ENCODE peak calls at places on chromosome 16, in six cellular contexts. Z is CD8-positive, alpha-beta T cell; Q is SJSA1; P is psoas muscle; V is Peyer's patch; R is body of pancreas. Y is an unnamed sample. For H3K4me1, the result is how much of the 10 kb centered on the place peaks cover.

GRCh38 chr16:69513180-69513966 is 52.4 kb upstream of the NFAT5 start:
- DNase-seq in P (no peak), Z (no peak), Q (peak), V (no peak), R (no peak), Y (no peak)

GRCh38 chr16:9311303-9311954 is 220.0 kb downstream of the HAPSTR1 start:
- DNase-seq in V (peak), Q (no peak), R (peak), P (no peak), Z (no peak), Y (no peak)

GRCh38 chr16:19911747-19912146 is 27.1 kb upstream of the GPRC5B start:
- DNase-seq in P (no peak), R (no peak), V (no peak), Z (no peak), Q (no peak), Y (no peak)

GRCh38 chr16:57976331-57976796 is 5.4 kb upstream of the CNGB1 start:
- DNase-seq in Q (no peak), V (no peak), P (no peak), Z (no peak), R (no peak), Y (no peak)

GRCh38 chr16:83574388-83574787 is 233.4 kb upstream of the HSBP1 start:
- DNase-seq in V (no peak), Q (no peak), R (no peak), P (no peak), Z (no peak), Y (no peak)

GRCh38 chr16:70475054-70475871 is 20.9 kb downstream of the FCSK start:
- DNase-seq in Q (no peak), R (no peak), P (no peak), V (no peak), Z (no peak), Y (no peak)

GRCh38 chr16:17396762-17397498 is 73.8 kb downstream of the XYLT1 start:
- DNase-seq in V (peak), P (no peak), Z (peak), R (peak), Q (peak), Y (peak)

GRCh38 chr16:57413301-57413730 is 8.7 kb downstream of the CCL17 start:
- DNase-seq in R (no peak), V (no peak), P (no peak), Q (no peak), Z (no peak), Y (no peak)

GRCh38 chr16:11390573-11391495 is 45.6 kb downstream of the RMI2 start:
- DNase-seq in Q (no peak), P (no peak), R (no peak), Z (no peak), V (no peak), Y (no peak)

GRCh38 chr16:67245189-67245585 is 2.1 kb downstream of the FHOD1 start:
- DNase-seq in R (no peak), Q (no peak), Z (no peak), V (peak), P (peak), Y (no peak)
- H3K4me3 ChIP-seq in R (no peak), Q (no peak), Z (no peak), V (no peak), P (peak), Y (no peak)

GRCh38 chr16:50275428-50276127 is 9.2 kb downstream of the ADCY7 start:
- DNase-seq in P (peak), Q (no peak), Z (no peak), V (peak), R (no peak), Y (no peak)
- H3K4me1 ChIP-seq in P (under half), Q (under half), Z (half or more), V (half or more), R (under half), Y (half or more)

GRCh38 chr16:30780021-30780420 is 7.0 kb downstream of the ZNF629 start:
- DNase-seq in V (no peak), R (no peak), Z (no peak), P (no peak), Q (no peak), Y (no peak)
- H3K4me3 ChIP-seq in V (no peak), R (no peak), Z (no peak), P (no peak), Q (no peak), Y (no peak)

DNA sequence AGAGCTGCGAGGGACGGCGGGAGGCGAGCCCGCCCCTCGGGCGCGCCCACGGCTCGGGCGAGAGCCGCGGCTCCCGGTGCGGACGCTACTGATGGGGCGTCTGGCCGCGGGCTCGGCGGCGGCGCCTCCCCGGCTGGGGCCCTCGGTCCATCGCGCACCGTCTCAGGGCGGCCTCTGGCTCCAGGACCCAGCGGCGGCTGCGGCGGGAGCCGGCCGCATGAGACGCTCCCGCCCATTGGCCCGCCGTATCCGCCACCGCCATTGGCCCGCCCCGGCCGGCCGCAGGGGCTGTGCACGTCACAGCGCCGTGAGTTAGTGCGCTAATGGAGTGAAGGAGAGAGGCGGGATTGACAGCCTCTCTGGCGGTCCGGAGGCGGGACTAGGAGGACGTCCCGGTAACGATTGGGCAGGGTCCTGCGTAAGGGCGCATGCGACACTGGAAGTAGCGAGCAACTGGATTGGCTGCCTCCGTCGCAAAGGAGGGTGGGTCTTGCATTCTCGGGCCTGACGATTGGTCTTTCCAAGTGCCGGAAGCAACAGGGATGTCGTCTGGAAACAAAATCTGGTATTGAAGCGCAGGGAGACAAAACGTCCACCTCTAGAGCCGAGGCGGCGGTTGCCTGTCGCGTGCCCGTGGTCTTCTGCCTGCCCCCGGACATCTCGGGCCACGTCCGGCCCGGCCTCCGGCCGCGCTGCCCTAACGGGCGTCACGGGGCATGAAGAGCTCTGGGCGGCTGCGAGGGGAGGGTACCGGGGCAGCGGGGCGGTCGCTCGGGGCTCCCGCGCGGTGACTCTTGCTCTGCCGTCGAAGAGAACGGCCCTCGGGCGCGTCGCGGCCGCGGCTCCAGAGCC is at the start of gene ANKRD11:
- DNase-seq in Q (peak), V (peak), P (peak), Z (peak), R (peak), Y (peak)
- H3K4me1 ChIP-seq in Q (under half), V (under half), P (under half), Z (under half), R (under half), Y (under half)

GRCh38 chr16:88686062-88686438 is 257 bp downstream of the SNAI3 start:
- DNase-seq in P (no peak), R (peak), V (no peak), Q (no peak), Z (peak), Y (no peak)
- H3K4me3 ChIP-seq in P (peak), R (peak), V (peak), Q (peak), Z (peak), Y (peak)

GRCh38 chr16:81515281-81515680 is 70.7 kb downstream of the CMIP start:
- DNase-seq in P (peak), R (no peak), Q (no peak), V (no peak), Z (no peak), Y (no peak)
- H3K4me1 ChIP-seq in P (under half), R (under half), Q (half or more), V (under half), Z (under half), Y (under half)

GRCh38 chr16:23423496-23424049 is 29.4 kb downstream of the COG7 start:
- DNase-seq in P (peak), Z (no peak), R (peak), Q (peak), V (peak), Y (no peak)
- H3K4me3 ChIP-seq in P (no peak), Z (no peak), R (no peak), Q (no peak), V (no peak), Y (no peak)

GRCh38 chr16:75111514-75112280 is 4.9 kb downstream of the LDHD start:
- DNase-seq in P (peak), Q (no peak), V (no peak), R (no peak), Z (no peak), Y (no peak)
- H3K4me1 ChIP-seq in P (half or more), Q (under half), V (under half), R (half or more), Z (under half), Y (under half)

GRCh38 chr16:49278567-49278827 is 3.1 kb downstream of the CBLN1 start:
- DNase-seq in Q (no peak), P (no peak), V (no peak), R (no peak), Z (no peak), Y (no peak)

GRCh38 chr16:49281481-49281842 is at the start of gene CBLN1:
- DNase-seq in P (no peak), R (no peak), Q (no peak), Z (no peak), V (no peak), Y (no peak)

GRCh38 chr16:49280861-49281331 is 742 bp downstream of the CBLN1 start:
- DNase-seq in V (no peak), Z (no peak), P (no peak), R (no peak), Q (no peak), Y (no peak)

GRCh38 chr16:49278944-49279725 is 2.5 kb downstream of the CBLN1 start:
- DNase-seq in Z (no peak), Q (no peak), V (no peak), R (no peak), P (no peak), Y (no peak)

DNA sequence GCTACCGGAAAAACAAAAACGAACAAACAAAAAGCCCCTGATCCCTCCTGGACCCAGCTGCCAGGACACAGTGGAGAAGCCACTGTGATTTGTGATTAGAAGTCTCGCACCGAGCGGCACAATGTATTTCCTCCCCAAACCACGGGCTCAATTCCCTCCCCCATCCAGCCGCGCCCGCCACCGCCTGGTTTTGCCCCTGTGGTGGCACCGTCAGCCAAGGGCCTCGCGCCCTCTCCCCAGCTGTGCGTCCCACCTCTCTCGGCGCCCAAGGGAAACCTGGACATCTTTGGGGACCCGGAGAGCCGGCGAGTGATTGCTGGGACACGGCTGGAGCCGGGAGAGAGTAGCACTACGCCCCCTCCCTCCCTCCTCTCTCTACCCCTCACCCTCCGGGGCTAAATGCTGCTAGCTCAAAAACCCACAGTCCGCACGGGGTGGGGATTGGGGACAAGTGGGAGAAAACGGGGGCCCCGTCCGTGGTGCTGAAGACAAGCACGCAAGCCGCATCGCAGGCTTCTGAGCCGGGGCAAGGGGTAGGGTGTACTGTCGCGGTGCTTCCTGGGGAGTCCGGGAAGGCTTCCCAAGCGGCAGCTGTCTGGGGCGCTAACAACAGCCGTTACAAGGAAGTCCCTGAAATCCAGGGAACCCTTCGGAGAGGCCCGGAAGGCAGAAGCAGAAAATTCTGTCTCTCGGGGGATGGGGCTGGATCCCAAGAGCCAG is 1.5 kb downstream of the CBLN1 start:
- DNase-seq in Z (no peak), R (no peak), P (no peak), Q (no peak), V (no peak), Y (no peak)
- H3K4me3 ChIP-seq in Z (no peak), R (no peak), P (no peak), Q (no peak), V (no peak), Y (no peak)

Y was measured in naive thymus-derived CD4-positive, alpha-beta T cell.